ENCODE peak calls at places on chromosomes 7 and 10, in seven cellular contexts. X, Z, N, Y, J, W and A are unnamed samples.

GRCh38 chr7:54354436-54354835 is 187.7 kb upstream of the VSTM2A start:
- DNase-seq in X (no peak), Z (no peak), N (no peak), Y (no peak), J (no peak), W (no peak), A (no peak)

GRCh38 chr10:113030453-113030852 is 80.4 kb downstream of the TCF7L2 start:
- DNase-seq in X (no peak), Z (no peak), N (no peak), Y (peak; percentile 48), J (no peak), W (no peak), A (no peak)

GRCh38 chr10:86962981-86963310 is 4.5 kb downstream of the SNCG start:
- DNase-seq in X (no peak), Z (peak; percentile 44), N (no peak), Y (no peak), J (no peak), W (no peak), A (no peak)

GRCh38 chr10:124153601-124153930 is 60.2 kb upstream of the CHST15 start:
- DNase-seq in X (no peak), Z (no peak), N (no peak), Y (no peak), J (no peak), W (no peak), A (no peak)

GRCh38 chr7:73742338-73742752 is 3.7 kb upstream of the ABHD11 start:
- DNase-seq in X (no peak), Z (peak; percentile 64), N (peak; percentile 83), Y (no peak), J (no peak), W (no peak), A (no peak)

GRCh38 chr7:46311951-46312350 is 390.9 kb upstream of the IGFBP3 start:
- DNase-seq in X (no peak), Z (no peak), N (no peak), Y (no peak), J (no peak), W (no peak), A (no peak)

GRCh38 chr10:47024399-47025252 is 113.4 kb downstream of the PTPN20 start:
- DNase-seq in X (peak; percentile 60), Z (peak; percentile 65), N (peak; percentile 79), Y (peak; percentile 18), J (peak; percentile 73), W (peak; percentile 48), A (peak; percentile 72)

GRCh38 chr10:22433875-22434274 is 88.6 kb downstream of the SPAG6 start:
- DNase-seq in X (no peak), Z (no peak), N (no peak), Y (peak; percentile 93), J (no peak), W (no peak), A (no peak)

GRCh38 chr7:80676404-80676803 is 38.0 kb downstream of the CD36 start:
- DNase-seq in X (no peak), Z (no peak), N (no peak), Y (no peak), J (no peak), W (no peak), A (no peak)

GRCh38 chr10:43227911-43228782 is 38.7 kb downstream of the RASGEF1A start:
- DNase-seq in X (peak; percentile 13), Z (peak; percentile 27), N (peak; percentile 11), Y (no peak), J (no peak), W (peak; percentile 7), A (no peak)

GRCh38 chr10:24951201-24952145 is 933 bp downstream of the PRTFDC1 start:
- DNase-seq in X (peak; percentile 40), Z (no peak), N (peak; percentile 58), Y (peak; percentile 23), J (peak; percentile 20), W (no peak), A (peak; percentile 30)

GRCh38 chr7:144384071-144384470 is 19.4 kb downstream of the NOBOX start:
- DNase-seq in X (no peak), Z (no peak), N (no peak), Y (no peak), J (no peak), W (no peak), A (no peak)

GRCh38 chr10:122185643-122186042 is 85.5 kb upstream of the BTBD16 start:
- DNase-seq in X (no peak), Z (no peak), N (no peak), Y (no peak), J (no peak), W (no peak), A (no peak)

GRCh38 chr7:11082552-11083213 is 109.0 kb downstream of the PHF14 start:
- DNase-seq in X (no peak), Z (no peak), N (no peak), Y (no peak), J (no peak), W (no peak), A (no peak)

GRCh38 chr10:124943301-124944092 is 1.6 kb downstream of the ZRANB1 start:
- DNase-seq in X (no peak), Z (no peak), N (no peak), Y (peak; percentile 87), J (no peak), W (no peak), A (no peak)

GRCh38 chr7:112131016-112131415 is 75.2 kb downstream of the DOCK4 start:
- DNase-seq in X (no peak), Z (no peak), N (no peak), Y (no peak), J (peak; percentile 33), W (no peak), A (no peak)

GRCh38 chr7:4845740-4846142 is 16.1 kb downstream of the PAPOLB start:
- DNase-seq in X (peak; percentile 64), Z (no peak), N (peak; percentile 79), Y (no peak), J (no peak), W (peak; percentile 45), A (no peak)

GRCh38 chr10:28681928-28682750 is 4.8 kb downstream of the BAMBI start:
- DNase-seq in X (no peak), Z (no peak), N (no peak), Y (no peak), J (no peak), W (no peak), A (no peak)

GRCh38 chr7:151168022-151168786 is 710 bp upstream of the GBX1 start:
- DNase-seq in X (no peak), Z (no peak), N (peak; percentile 75), Y (no peak), J (peak; percentile 90), W (no peak), A (no peak)